ENCODE peak calls at places on chromosomes 16 and 17, in ten cellular contexts. U, K, G, Y, I, D, M, R, T and V are unnamed samples.

GRCh38 chr16:85824161-85825135 is 25.0 kb downstream of the COX4I1 start:
- DNase-seq in U (no peak), K (no peak), G (no peak), Y (no peak), I (no peak), D (no peak), M (no peak), R (no peak), T (no peak), V (no peak)

GRCh38 chr16:69399361-69399760 is 13.6 kb upstream of the TERF2 start:
- DNase-seq in U (peak), K (peak), G (no peak), Y (peak), I (no peak), D (no peak), M (no peak), R (peak), T (peak), V (no peak)

GRCh38 chr17:74532115-74532514 is 840 bp upstream of the CD300LB start:
- DNase-seq in U (no peak), K (no peak), G (no peak), Y (peak), I (no peak), D (no peak), M (peak), R (no peak), T (no peak), V (no peak)

GRCh38 chr17:7351665-7352558 is at the start of gene KCTD11:
- DNase-seq in U (peak), K (peak), G (peak), Y (peak), I (peak), D (peak), M (peak), R (peak), T (peak), V (peak)

GRCh38 chr17:79671387-79671752 is 59.4 kb upstream of the ENPP7 start:
- DNase-seq in U (no peak), K (no peak), G (no peak), Y (no peak), I (no peak), D (no peak), M (no peak), R (no peak), T (no peak), V (no peak)

GRCh38 chr16:72255785-72256184 is 83.8 kb upstream of the PMFBP1 start:
- DNase-seq in U (peak), K (peak), G (no peak), Y (no peak), I (no peak), D (no peak), M (no peak), R (no peak), T (no peak), V (no peak)

GRCh38 chr16:73124665-73125064 is 76.7 kb upstream of the ZFHX3 start:
- DNase-seq in U (no peak), K (no peak), G (no peak), Y (no peak), I (no peak), D (no peak), M (no peak), R (no peak), T (no peak), V (no peak)

GRCh38 chr16:11087691-11088431 is 143.5 kb downstream of the CLEC16A start:
- DNase-seq in U (peak), K (peak), G (no peak), Y (no peak), I (no peak), D (no peak), M (no peak), R (no peak), T (no peak), V (no peak)

GRCh38 chr17:65523853-65524664 is 37.4 kb downstream of the AXIN2 start:
- DNase-seq in U (peak), K (no peak), G (no peak), Y (no peak), I (no peak), D (no peak), M (peak), R (peak), T (peak), V (no peak)

GRCh38 chr16:67470314-67470713 is 10.6 kb downstream of the ATP6V0D1 start:
- DNase-seq in U (no peak), K (peak), G (no peak), Y (no peak), I (no peak), D (no peak), M (peak), R (no peak), T (no peak), V (no peak)

GRCh38 chr16:31421587-31421986 is 6.6 kb downstream of the COX6A2 start:
- DNase-seq in U (no peak), K (no peak), G (no peak), Y (no peak), I (no peak), D (no peak), M (no peak), R (no peak), T (no peak), V (no peak)

GRCh38 chr17:66920426-66920825 is 44.1 kb upstream of the CACNG4 start:
- DNase-seq in U (no peak), K (no peak), G (no peak), Y (no peak), I (no peak), D (no peak), M (no peak), R (no peak), T (no peak), V (no peak)

GRCh38 chr17:310111-311010 is 42.2 kb downstream of the RPH3AL start:
- DNase-seq in U (no peak), K (no peak), G (no peak), Y (no peak), I (no peak), D (no peak), M (no peak), R (no peak), T (no peak), V (peak)

GRCh38 chr17:81412490-81413093 is 17.3 kb downstream of the BAHCC1 start:
- DNase-seq in U (peak), K (no peak), G (no peak), Y (peak), I (no peak), D (no peak), M (no peak), R (peak), T (peak), V (no peak)

GRCh38 chr17:73231363-73231762 is 30.3 kb downstream of the CPSF4L start:
- DNase-seq in U (peak), K (peak), G (no peak), Y (peak), I (no peak), D (peak), M (no peak), R (peak), T (peak), V (no peak)

GRCh38 chr17:78924481-78925151 is 571 bp downstream of the TIMP2 start:
- DNase-seq in U (peak), K (peak), G (no peak), Y (no peak), I (no peak), D (no peak), M (no peak), R (peak), T (no peak), V (no peak)

DNA sequence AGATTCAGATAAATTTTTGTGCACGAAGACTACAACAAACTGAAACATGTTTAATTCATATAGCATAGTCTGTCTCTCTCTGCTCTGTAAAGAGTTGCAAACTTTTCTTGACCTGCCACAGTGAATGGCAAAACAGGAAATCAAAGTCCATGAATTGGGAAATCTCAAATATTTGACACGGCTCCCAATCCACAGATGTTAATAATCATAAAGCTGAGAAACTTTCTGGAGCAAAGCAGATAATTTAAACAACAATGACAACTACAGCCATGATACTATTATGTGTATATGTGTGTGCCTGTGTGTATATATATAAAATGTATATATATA is 743 bp upstream of the ABCA6 start:
- DNase-seq in U (peak), K (peak), G (peak), Y (no peak), I (no peak), D (no peak), M (no peak), R (peak), T (peak), V (no peak)
- H3K4me3 ChIP-seq in U (peak), K (peak), G (no peak), Y (no peak), I (peak), D (no peak), M (no peak), R (no peak), T (peak), V (no peak)

GRCh38 chr17:40566027-40566426 is 755 bp upstream of the CCR7 start:
- DNase-seq in U (no peak), K (no peak), G (no peak), Y (no peak), I (no peak), D (no peak), M (no peak), R (no peak), T (no peak), V (no peak)
- H3K4me3 ChIP-seq in U (no peak), K (no peak), G (no peak), Y (no peak), I (no peak), D (no peak), M (no peak), R (no peak), T (no peak), V (no peak)

GRCh38 chr17:16585796-16586195 is 16.8 kb upstream of the ZNF287 start:
- DNase-seq in U (no peak), K (peak), G (no peak), Y (no peak), I (no peak), D (no peak), M (no peak), R (peak), T (peak), V (no peak)

GRCh38 chr17:16583781-16584180 is 14.8 kb upstream of the ZNF287 start:
- DNase-seq in U (no peak), K (no peak), G (no peak), Y (no peak), I (no peak), D (no peak), M (no peak), R (no peak), T (no peak), V (no peak)

GRCh38 chr17:16589097-16589969 is 20.3 kb upstream of the ZNF287 start:
- DNase-seq in U (peak), K (peak), G (peak), Y (peak), I (peak), D (peak), M (peak), R (peak), T (peak), V (peak)

GRCh38 chr17:16584273-16584995 is 15.4 kb upstream of the ZNF287 start:
- DNase-seq in U (peak), K (peak), G (peak), Y (peak), I (peak), D (peak), M (peak), R (peak), T (peak), V (peak)
- H3K4me3 ChIP-seq in U (no peak), K (peak), G (peak), Y (no peak), I (peak), D (peak), M (peak), R (peak), T (peak), V (peak)

DNA sequence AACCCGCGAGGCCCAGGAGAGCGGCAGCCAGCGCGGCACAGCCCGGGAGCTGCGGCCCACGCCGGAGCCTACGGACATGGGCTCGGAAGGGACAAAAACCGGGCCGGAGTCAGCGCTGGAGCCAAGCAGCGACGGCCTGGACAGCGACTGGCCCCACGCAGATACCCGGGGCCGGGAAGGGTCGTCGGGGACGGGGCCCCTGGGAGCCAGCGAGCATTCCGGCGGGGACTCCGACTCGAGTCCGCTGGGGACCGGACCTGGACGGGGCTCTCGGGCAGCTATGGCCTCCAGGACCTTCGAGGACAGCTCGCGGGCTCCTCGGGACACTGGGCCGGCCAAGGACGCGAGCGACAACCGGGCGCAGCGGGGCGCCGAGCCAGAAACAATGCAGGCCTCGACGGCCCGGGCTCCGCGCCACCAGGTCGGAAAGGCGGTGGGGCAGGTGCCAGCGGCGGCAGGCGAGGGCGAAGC is 981 bp downstream of the MYO15B start:
- DNase-seq in U (no peak), K (no peak), G (no peak), Y (no peak), I (no peak), D (no peak), M (peak), R (no peak), T (no peak), V (peak)
- H3K4me3 ChIP-seq in U (no peak), K (peak), G (peak), Y (peak), I (peak), D (peak), M (peak), R (peak), T (peak), V (peak)

DNA sequence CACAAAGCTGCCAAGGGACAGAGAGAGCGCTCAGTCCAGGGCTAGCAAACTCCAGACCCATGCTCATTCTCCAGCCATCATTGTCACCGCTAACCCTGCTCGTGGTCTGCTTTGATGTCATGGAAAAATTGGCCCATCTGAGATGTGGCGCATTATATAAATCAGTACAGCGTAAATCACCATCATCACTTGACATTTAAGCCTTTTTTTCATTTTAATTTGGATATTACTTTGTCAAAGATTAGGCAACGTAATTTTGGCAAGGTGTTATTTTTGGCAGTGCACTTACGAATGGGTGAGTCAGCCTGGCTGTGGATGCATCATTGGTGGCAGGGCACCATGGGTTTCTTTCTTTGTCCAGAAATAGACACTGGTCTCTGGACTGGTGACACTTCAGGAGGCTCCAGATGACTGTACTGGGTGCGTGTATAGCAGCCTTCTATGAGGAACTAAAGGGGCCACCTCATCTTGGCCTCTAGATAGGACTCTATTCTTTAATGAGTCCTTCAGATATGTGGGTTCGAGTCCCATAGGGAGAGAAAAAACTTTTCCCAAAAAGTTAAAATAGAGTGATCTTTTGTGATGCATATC is 166.3 kb downstream of the MSI2 start:
- DNase-seq in U (peak), K (peak), G (peak), Y (no peak), I (peak), D (no peak), M (peak), R (peak), T (peak), V (no peak)
- H3K4me3 ChIP-seq in U (no peak), K (no peak), G (no peak), Y (no peak), I (no peak), D (no peak), M (no peak), R (no peak), T (no peak), V (no peak)